ENCODE peak calls at places on chromosomes 6 and 20, in five cellular contexts. I is adrenal gland, O is thyroid gland, G is pancreas, H is right cardiac atrium. B is an unnamed sample.

GRCh38 chr6:48535569-48535968 is 424.6 kb upstream of the PTCHD4 start:
- DNase-seq in I (no peak), O (no peak), H (no peak), G (no peak), B (no peak)

GRCh38 chr20:52313335-52313963 is 121.9 kb upstream of the ZFP64 start:
- DNase-seq in G (no peak), O (no peak), H (peak; percentile 21), I (peak; percentile 32), B (peak; percentile 42)

GRCh38 chr6:26659042-26659359 is 545 bp downstream of the ZNF322 start:
- DNase-seq in O (no peak), H (no peak), I (no peak), G (no peak), B (no peak)

GRCh38 chr20:51928931-51929330 is 126.6 kb upstream of the SALL4 start:
- DNase-seq in G (no peak), I (no peak), O (no peak), H (no peak), B (no peak)

GRCh38 chr20:58515240-58516212 is at the start of gene APCDD1L:
- DNase-seq in O (no peak), H (peak; percentile 58), I (no peak), G (no peak), B (no peak)

GRCh38 chr6:163872335-163872734 is 457.8 kb downstream of the QKI start:
- DNase-seq in I (no peak), H (no peak), G (no peak), O (no peak), B (no peak)

GRCh38 chr6:108848116-108848868 is at the start of gene ARMC2:
- DNase-seq in G (peak; percentile 98), I (peak; percentile 93), O (peak; percentile 90), H (peak; percentile 97), B (peak; percentile 91)

GRCh38 chr6:2158596-2159271 is 86.7 kb downstream of the GMDS start:
- DNase-seq in O (peak; percentile 48), G (no peak), I (peak; percentile 21), H (no peak), B (peak; percentile 30)

GRCh38 chr6:169287675-169288074 is 34.0 kb upstream of the THBS2 start:
- DNase-seq in H (no peak), I (no peak), G (no peak), O (no peak), B (no peak)

GRCh38 chr20:59821788-59822187 is 111.6 kb downstream of the SYCP2 start:
- DNase-seq in G (no peak), I (no peak), H (no peak), O (no peak), B (peak; percentile 0)

GRCh38 chr6:41462980-41463930 is 82.9 kb upstream of the FOXP4 start:
- DNase-seq in O (peak; percentile 92), H (peak; percentile 91), I (peak; percentile 68), G (no peak), B (peak; percentile 75)

GRCh38 chr6:39217177-39217864 is 12.0 kb downstream of the KCNK5 start:
- DNase-seq in O (no peak), H (no peak), G (peak; percentile 63), I (no peak), B (no peak)

GRCh38 chr6:149129401-149130077 is 188.0 kb upstream of the TAB2 start:
- DNase-seq in O (peak; percentile 55), G (no peak), I (peak; percentile 40), H (peak; percentile 61), B (no peak)

GRCh38 chr20:13430346-13431002 is 208.3 kb downstream of the TASP1 start:
- DNase-seq in O (no peak), G (no peak), H (no peak), I (no peak), B (no peak)

GRCh38 chr6:43758617-43759050 is 11.4 kb upstream of the VEGFA start:
- DNase-seq in O (no peak), I (no peak), G (no peak), H (peak; percentile 66), B (no peak)

GRCh38 chr6:94213176-94213575 is 793.8 kb upstream of the EPHA7 start:
- DNase-seq in O (no peak), G (no peak), H (no peak), I (no peak), B (no peak)

GRCh38 chr20:35451295-35451694 is 4.1 kb upstream of the CEP250 start:
- DNase-seq in O (no peak), G (no peak), I (no peak), H (no peak), B (no peak)

GRCh38 chr6:163950159-163950558 is 535.6 kb downstream of the QKI start:
- DNase-seq in G (no peak), O (no peak), I (no peak), H (no peak), B (no peak)

GRCh38 chr20:35395728-35396127 is 16.0 kb downstream of the UQCC1 start:
- DNase-seq in O (no peak), G (no peak), I (peak; percentile 66), H (no peak), B (no peak)

GRCh38 chr6:20404641-20405032 is 3.0 kb downstream of the E2F3 start:
- DNase-seq in H (peak; percentile 42), G (no peak), I (peak; percentile 46), O (peak; percentile 66), B (peak; percentile 45)

GRCh38 chr20:22524393-22525015 is 59.9 kb downstream of the FOXA2 start:
- DNase-seq in O (no peak), I (no peak), G (no peak), H (no peak), B (no peak)

GRCh38 chr6:138297761-138298298 is 79.5 kb upstream of the PBOV1 start:
- DNase-seq in H (no peak), O (no peak), I (no peak), G (no peak), B (no peak)

GRCh38 chr6:3610206-3610605 is 141.3 kb downstream of the PXDC1 start:
- DNase-seq in G (no peak), H (no peak), I (no peak), O (no peak), B (no peak)

GRCh38 chr6:31125586-31126363 is 5.5 kb upstream of the CDSN start:
- DNase-seq in O (peak; percentile 80), G (peak; percentile 18), I (no peak), H (no peak), B (no peak)

GRCh38 chr20:46770330-46771194 is 61.1 kb downstream of the SLC2A10 start:
- DNase-seq in G (no peak), H (no peak), O (no peak), I (no peak), B (no peak)

GRCh38 chr6:12289655-12290489 is at the start of gene EDN1:
- DNase-seq in H (peak; percentile 90), I (peak; percentile 76), G (peak; percentile 86), O (peak; percentile 83), B (peak; percentile 82)

GRCh38 chr6:38143191-38144154 is 323.9 kb downstream of the ZFAND3 start:
- DNase-seq in H (no peak), G (no peak), O (peak; percentile 73), I (no peak), B (no peak)

GRCh38 chr6:4487538-4487937 is 288.7 kb upstream of the CDYL start:
- DNase-seq in H (no peak), G (no peak), I (peak; percentile 28), O (peak; percentile 30), B (no peak)

GRCh38 chr6:158938811-158939254 is 61.2 kb downstream of the RSPH3 start:
- DNase-seq in I (no peak), O (peak; percentile 50), H (peak; percentile 70), G (peak; percentile 56), B (no peak)

GRCh38 chr20:9532069-9532809 is 17.8 kb downstream of the LAMP5 start:
- DNase-seq in I (no peak), G (no peak), O (no peak), H (no peak), B (no peak)

GRCh38 chr20:50464026-50464724 is 46.0 kb upstream of the PTPN1 start:
- DNase-seq in I (peak; percentile 74), O (peak; percentile 58), H (peak; percentile 83), G (peak; percentile 76), B (peak; percentile 70)

GRCh38 chr20:10653593-10654288 is 20.1 kb downstream of the JAG1 start:
- DNase-seq in O (peak; percentile 67), I (no peak), H (peak; percentile 82), G (no peak), B (peak; percentile 62)

DNA sequence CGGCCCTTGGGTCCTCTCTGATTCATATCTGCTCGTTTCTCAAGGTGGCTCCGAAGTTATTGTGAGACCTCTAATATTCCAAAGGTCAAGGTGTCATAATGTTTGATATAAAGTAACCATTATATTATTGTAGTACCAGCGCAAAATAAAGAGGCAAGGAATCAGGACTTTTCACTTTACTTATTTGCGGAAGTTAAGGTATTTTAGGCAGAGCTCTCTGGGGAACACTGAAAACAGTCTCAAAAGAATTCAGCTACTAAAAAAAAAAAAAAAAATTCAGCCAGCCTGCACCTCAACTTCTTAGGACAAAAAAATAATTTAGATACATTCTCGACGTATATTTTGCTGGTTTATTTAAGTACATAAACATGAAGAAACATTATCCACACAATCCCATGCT is 2.4 kb downstream of the OSER1 start:
- DNase-seq in G (no peak), O (no peak), H (no peak), I (no peak), B (no peak)
- H3K4me3 ChIP-seq in G (no peak overlapping the region), O (no peak overlapping the region), H (peak overlapping the region; percentile 94), I (no peak overlapping the region), B (no peak overlapping the region)

GRCh38 chr6:150640556-150641206 is 41.0 kb downstream of the PLEKHG1 start:
- DNase-seq in G (no peak), O (no peak), H (no peak), I (no peak), B (no peak)
- H3K4me3 ChIP-seq in G (no peak overlapping the region), O (no peak overlapping the region), H (no peak overlapping the region), I (no peak overlapping the region), B (no peak overlapping the region)

GRCh38 chr6:100446115-100446921 is 18.4 kb downstream of the SIM1 start:
- DNase-seq in O (no peak), H (peak; percentile 62), G (no peak), I (no peak), B (no peak)
- H3K4me3 ChIP-seq in O (no peak overlapping the region), H (no peak overlapping the region), G (no peak overlapping the region), I (no peak overlapping the region), B (peak overlapping the region; percentile 1)

GRCh38 chr6:29790626-29791025 is 37.0 kb upstream of the HLA-G start:
- DNase-seq in H (no peak), I (no peak), G (no peak), O (no peak), B (no peak)
- H3K4me3 ChIP-seq in H (no peak overlapping the region), I (no peak overlapping the region), G (no peak overlapping the region), O (no peak overlapping the region), B (no peak overlapping the region)

GRCh38 chr6:16804007-16804303 is 42.7 kb upstream of the ATXN1 start:
- DNase-seq in G (no peak), O (no peak), H (no peak), I (no peak), B (no peak)
- H3K4me3 ChIP-seq in G (no peak overlapping the region), O (no peak overlapping the region), H (peak overlapping the region; percentile 18), I (no peak overlapping the region), B (no peak overlapping the region)